ENCODE peak calls at places on chromosomes 4 and X, in nine cellular contexts. J, A, W, D, L, Z, P, T and N are unnamed samples.

GRCh38 chr4:89665662-89666061 is 171.3 kb downstream of the SNCA start:
- DNase-seq in J (no peak), A (no peak), W (no peak), D (no peak), L (peak), Z (no peak), P (no peak), T (no peak), N (peak)

GRCh38 chr4:108192056-108192455 is 23.3 kb upstream of the LEF1 start:
- DNase-seq in J (no peak), A (no peak), W (peak), D (no peak), L (no peak), Z (no peak), P (no peak), T (no peak), N (peak)

GRCh38 chr4:128244379-128244778 is 43.2 kb downstream of the PGRMC2 start:
- DNase-seq in J (no peak), A (no peak), W (no peak), D (no peak), L (no peak), Z (no peak), P (no peak), T (no peak), N (no peak)

GRCh38 chr4:41236046-41236445 is 20.7 kb upstream of the UCHL1 start:
- DNase-seq in J (no peak), A (no peak), W (no peak), D (no peak), L (no peak), Z (no peak), P (no peak), T (no peak), N (no peak)

GRCh38 chr4:40471923-40472322 is 136.8 kb downstream of the CHRNA9 start:
- DNase-seq in J (no peak), A (no peak), W (no peak), D (no peak), L (peak), Z (no peak), P (no peak), T (no peak), N (no peak)

GRCh38 chr4:7769936-7770674 is 169.6 kb downstream of the AFAP1 start:
- DNase-seq in J (no peak), A (no peak), W (no peak), D (no peak), L (peak), Z (peak), P (no peak), T (no peak), N (no peak)

GRCh38 chr4:173494013-173494970 is 35.7 kb downstream of the HAND2 start:
- DNase-seq in J (peak), A (peak), W (peak), D (no peak), L (peak), Z (peak), P (peak), T (peak), N (peak)

GRCh38 chr4:143382539-143382938 is 45.9 kb downstream of the GAB1 start:
- DNase-seq in J (no peak), A (no peak), W (no peak), D (no peak), L (no peak), Z (no peak), P (peak), T (no peak), N (peak)

GRCh38 chr4:153488719-153489384 is 22.7 kb downstream of the TMEM131L start:
- DNase-seq in J (no peak), A (peak), W (no peak), D (no peak), L (no peak), Z (peak), P (peak), T (peak), N (peak)

GRCh38 chr4:37835031-37835430 is 8.5 kb downstream of the PGM2 start:
- DNase-seq in J (no peak), A (no peak), W (no peak), D (no peak), L (no peak), Z (no peak), P (no peak), T (no peak), N (no peak)

GRCh38 chr4:108034560-108034959 is 44.9 kb downstream of the HADH start:
- DNase-seq in J (no peak), A (no peak), W (no peak), D (no peak), L (no peak), Z (no peak), P (no peak), T (no peak), N (no peak)

GRCh38 chrX:107135076-107135964 is 16.7 kb upstream of the RBM41 start:
- DNase-seq in J (no peak), A (no peak), W (no peak), D (no peak), L (peak), Z (no peak), P (no peak), T (peak), N (no peak)

GRCh38 chr4:151302432-151302831 is 23.0 kb downstream of the SH3D19 start:
- DNase-seq in J (no peak), A (no peak), W (no peak), D (no peak), L (no peak), Z (no peak), P (peak), T (no peak), N (no peak)

GRCh38 chrX:47649302-47649701 is 1.1 kb downstream of the ELK1 start:
- DNase-seq in J (no peak), A (no peak), W (no peak), D (no peak), L (no peak), Z (no peak), P (no peak), T (no peak), N (no peak)

GRCh38 chr4:176840166-176840565 is 47.4 kb upstream of the VEGFC start:
- DNase-seq in J (no peak), A (no peak), W (no peak), D (no peak), L (no peak), Z (no peak), P (no peak), T (no peak), N (no peak)

GRCh38 chr4:6222761-6223292 is 22.5 kb upstream of the JAKMIP1 start:
- DNase-seq in J (no peak), A (no peak), W (no peak), D (no peak), L (no peak), Z (peak), P (peak), T (no peak), N (peak)

GRCh38 chr4:174457468-174457867 is 64.8 kb downstream of the HPGD start:
- DNase-seq in J (no peak), A (no peak), W (no peak), D (no peak), L (no peak), Z (no peak), P (no peak), T (no peak), N (no peak)

GRCh38 chr4:139890810-139891209 is 225.2 kb downstream of the MGST2 start:
- DNase-seq in J (no peak), A (no peak), W (no peak), D (no peak), L (peak), Z (no peak), P (no peak), T (no peak), N (no peak)

GRCh38 chr4:17494258-17494657 is 17.6 kb downstream of the QDPR start:
- DNase-seq in J (peak), A (no peak), W (no peak), D (no peak), L (peak), Z (no peak), P (peak), T (no peak), N (peak)

GRCh38 chrX:701673-702072 is 71.1 kb downstream of the SHOX start:
- DNase-seq in J (no peak), A (no peak), W (no peak), D (no peak), L (no peak), Z (no peak), P (no peak), T (no peak), N (no peak)

GRCh38 chrX:134682081-134682480 is 23.8 kb upstream of the PLAC1 start:
- DNase-seq in J (no peak), A (no peak), W (no peak), D (no peak), L (no peak), Z (no peak), P (no peak), T (no peak), N (no peak)

GRCh38 chrX:107154787-107155620 is 36.4 kb upstream of the RBM41 start:
- DNase-seq in J (no peak), A (no peak), W (no peak), D (no peak), L (peak), Z (no peak), P (no peak), T (peak), N (peak)

GRCh38 chrX:31233941-31234496 is 162.2 kb upstream of the FTHL17 start:
- DNase-seq in J (no peak), A (no peak), W (no peak), D (no peak), L (no peak), Z (no peak), P (no peak), T (no peak), N (no peak)

GRCh38 chr4:6632125-6632524 is 8.4 kb upstream of the MRFAP1 start:
- DNase-seq in J (no peak), A (no peak), W (no peak), D (no peak), L (no peak), Z (no peak), P (no peak), T (no peak), N (no peak)

GRCh38 chr4:8235686-8236085 is 33.9 kb upstream of the HTRA3 start:
- DNase-seq in J (no peak), A (no peak), W (no peak), D (no peak), L (no peak), Z (no peak), P (no peak), T (no peak), N (no peak)

GRCh38 chrX:17082831-17083230 is 136.4 kb downstream of the REPS2 start:
- DNase-seq in J (no peak), A (no peak), W (no peak), D (no peak), L (peak), Z (peak), P (peak), T (no peak), N (peak)

GRCh38 chr4:2449511-2450392 is 19.2 kb upstream of the RNF4 start:
- DNase-seq in J (no peak), A (no peak), W (no peak), D (no peak), L (no peak), Z (no peak), P (no peak), T (no peak), N (no peak)

GRCh38 chr4:190019023-190019858 is 7.8 kb downstream of the FRG2 start:
- DNase-seq in J (no peak), A (no peak), W (no peak), D (no peak), L (no peak), Z (no peak), P (no peak), T (no peak), N (no peak)

GRCh38 chrX:75210602-75211001 is 54.5 kb upstream of the ABCB7 start:
- DNase-seq in J (no peak), A (no peak), W (no peak), D (no peak), L (no peak), Z (no peak), P (no peak), T (no peak), N (no peak)

GRCh38 chrX:128975716-128976115 is 547.6 kb downstream of the SMARCA1 start:
- DNase-seq in J (peak), A (peak), W (peak), D (no peak), L (peak), Z (peak), P (peak), T (no peak), N (peak)

GRCh38 chr4:47631161-47631560 is 146.1 kb downstream of the ATP10D start:
- DNase-seq in J (no peak), A (no peak), W (no peak), D (no peak), L (no peak), Z (peak), P (no peak), T (no peak), N (no peak)

GRCh38 chr4:5452156-5452555 is 256.2 kb downstream of the EVC2 start:
- DNase-seq in J (no peak), A (no peak), W (no peak), D (no peak), L (no peak), Z (no peak), P (no peak), T (no peak), N (no peak)